ENCODE peak calls at places on chromosomes 12 and 14, in four cellular contexts. Y is MM.1S, B is AG04449, P is AG09319. Z is an unnamed sample.

GRCh38 chr14:99426265-99426664 is 54.4 kb downstream of the SETD3 start:
- DNase-seq in Y (no peak), B (no peak), P (no peak), Z (no peak)

GRCh38 chr14:36818794-36819384 is 157.2 kb downstream of the PAX9 start:
- DNase-seq in Y (no peak), B (no peak), P (no peak), Z (no peak)

GRCh38 chr14:89270439-89271227 is 146.4 kb downstream of the FOXN3 start:
- DNase-seq in Y (no peak), B (no peak), P (no peak), Z (no peak)

GRCh38 chr12:40099423-40099853 is 6.4 kb downstream of the SLC2A13 start:
- DNase-seq in Y (no peak), B (no peak), P (no peak), Z (no peak)

GRCh38 chr14:41873379-41874034 is 266.8 kb downstream of the LRFN5 start:
- DNase-seq in Y (no peak), B (peak), P (no peak), Z (no peak)

GRCh38 chr12:7868391-7868790 is 4.3 kb downstream of the SLC2A14 start:
- DNase-seq in Y (no peak), B (no peak), P (no peak), Z (no peak)

GRCh38 chr14:88998027-88998426 is 173.6 kb downstream of the TTC8 start:
- DNase-seq in Y (no peak), B (no peak), P (no peak), Z (no peak)

GRCh38 chr12:104998423-104999346 is 12.6 kb downstream of the NOPCHAP1 start:
- DNase-seq in Y (peak), B (no peak), P (no peak), Z (no peak)

GRCh38 chr12:90653051-90653450 is 301.9 kb downstream of the CCER1 start:
- DNase-seq in Y (no peak), B (peak), P (no peak), Z (no peak)

GRCh38 chr14:50038398-50039119 is 77.8 kb downstream of the VCPKMT start:
- DNase-seq in Y (no peak), B (peak), P (peak), Z (no peak)

GRCh38 chr12:93634416-93634815 is 42.8 kb upstream of the CRADD start:
- DNase-seq in Y (no peak), B (no peak), P (no peak), Z (no peak)

GRCh38 chr12:113485330-113485729 is 13.7 kb upstream of the LHX5 start:
- DNase-seq in Y (no peak), B (no peak), P (no peak), Z (no peak)

GRCh38 chr12:27542628-27543027 is 18.6 kb downstream of the PPFIBP1 start:
- DNase-seq in Y (no peak), B (peak), P (no peak), Z (no peak)

GRCh38 chr12:66423290-66423689 is 121.0 kb downstream of the HELB start:
- DNase-seq in Y (no peak), B (no peak), P (no peak), Z (no peak)

GRCh38 chr14:102277874-102278630 is 26.9 kb downstream of the MOK start:
- DNase-seq in Y (no peak), B (no peak), P (no peak), Z (no peak)

GRCh38 chr12:127363392-127363791 is 903.6 kb upstream of the TMEM132C start:
- DNase-seq in Y (peak), B (no peak), P (no peak), Z (no peak)

GRCh38 chr14:21528381-21529348 is 2.5 kb upstream of the SALL2 start:
- DNase-seq in Y (no peak), B (no peak), P (no peak), Z (no peak)

GRCh38 chr14:73250317-73250713 is 13.0 kb downstream of the PAPLN start:
- DNase-seq in Y (no peak), B (no peak), P (no peak), Z (no peak)

GRCh38 chr14:81200041-81200440 is 20.7 kb downstream of the GTF2A1 start:
- DNase-seq in Y (peak), B (no peak), P (no peak), Z (no peak)

GRCh38 chr12:79300199-79300568 is 390.6 kb downstream of the PAWR start:
- DNase-seq in Y (no peak), B (no peak), P (no peak), Z (no peak)

GRCh38 chr12:51189790-51190355 is 16.9 kb upstream of the TFCP2 start:
- DNase-seq in Y (no peak), B (no peak), P (no peak), Z (no peak)

GRCh38 chr12:77500124-77500523 is 330.6 kb upstream of the NAV3 start:
- DNase-seq in Y (no peak), B (no peak), P (no peak), Z (no peak)

GRCh38 chr12:6047249-6048227 is 76.9 kb downstream of the VWF start:
- DNase-seq in Y (no peak), B (peak), P (no peak), Z (no peak)

GRCh38 chr12:6052206-6052939 is 72.1 kb downstream of the VWF start:
- DNase-seq in Y (no peak), B (no peak), P (no peak), Z (no peak)

GRCh38 chr12:6049587-6049986 is 74.9 kb downstream of the VWF start:
- DNase-seq in Y (no peak), B (no peak), P (no peak), Z (no peak)

GRCh38 chr12:6052940-6053329 is 71.5 kb downstream of the VWF start:
- DNase-seq in Y (no peak), B (no peak), P (no peak), Z (no peak)

GRCh38 chr12:6049992-6050391 is 74.5 kb downstream of the VWF start:
- DNase-seq in Y (no peak), B (no peak), P (no peak), Z (no peak)
- TF ChIP-seq CTCF in Y (no peak), B (no peak), P (no peak), Z (no peak)

GRCh38 chr12:95820096-95820703 is 29.6 kb upstream of the NTN4 start:
- DNase-seq in Y (no peak), B (no peak), P (no peak), Z (no peak)
- TF ChIP-seq CTCF in Y (peak), B (peak), P (peak), Z (peak)

GRCh38 chr12:123744836-123745235 is 17.3 kb upstream of the DNAH10 start:
- DNase-seq in Y (no peak), B (no peak), P (no peak), Z (no peak)
- TF ChIP-seq CTCF in Y (no peak), B (no peak), P (no peak), Z (no peak)

GRCh38 chr14:91569301-91569700 is 59.2 kb upstream of the PPP4R3A start:
- DNase-seq in Y (no peak), B (no peak), P (no peak), Z (no peak)
- TF ChIP-seq CTCF in Y (no peak), B (no peak), P (no peak), Z (no peak)

DNA sequence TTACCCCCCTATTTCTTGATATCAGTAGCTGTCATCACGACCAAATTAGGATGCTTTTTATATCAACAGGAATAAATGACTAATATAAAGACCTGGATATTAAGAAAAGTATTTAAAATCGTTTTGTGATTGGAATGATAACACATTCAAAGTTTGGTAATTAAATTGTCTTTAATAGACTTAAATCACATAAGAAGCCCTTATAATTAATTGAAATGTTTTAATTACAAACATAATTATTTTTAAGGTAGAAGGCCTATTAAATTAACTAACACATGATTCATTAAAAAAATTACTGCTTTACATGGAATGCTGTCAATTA is 412.4 kb downstream of the FUT8 start:
- DNase-seq in Y (no peak), B (no peak), P (no peak), Z (no peak)
- TF ChIP-seq CTCF in Y (no peak), B (no peak), P (no peak), Z (no peak)

GRCh38 chr14:104937161-104937560 is 12.5 kb downstream of the PLD4 start:
- DNase-seq in Y (no peak), B (no peak), P (no peak), Z (no peak)

GRCh38 chr14:104937694-104938365 is 13.2 kb downstream of the PLD4 start:
- DNase-seq in Y (no peak), B (no peak), P (no peak), Z (no peak)

GRCh38 chr14:104935955-104936354 is 11.3 kb downstream of the PLD4 start:
- DNase-seq in Y (no peak), B (no peak), P (no peak), Z (no peak)

GRCh38 chr14:104935026-104935650 is 10.5 kb downstream of the PLD4 start:
- DNase-seq in Y (no peak), B (no peak), P (no peak), Z (no peak)

GRCh38 chr14:104936361-104937155 is 11.9 kb downstream of the PLD4 start:
- DNase-seq in Y (no peak), B (no peak), P (no peak), Z (no peak)
- TF ChIP-seq CTCF in Y (no peak), B (no peak), P (no peak), Z (no peak)

DNA sequence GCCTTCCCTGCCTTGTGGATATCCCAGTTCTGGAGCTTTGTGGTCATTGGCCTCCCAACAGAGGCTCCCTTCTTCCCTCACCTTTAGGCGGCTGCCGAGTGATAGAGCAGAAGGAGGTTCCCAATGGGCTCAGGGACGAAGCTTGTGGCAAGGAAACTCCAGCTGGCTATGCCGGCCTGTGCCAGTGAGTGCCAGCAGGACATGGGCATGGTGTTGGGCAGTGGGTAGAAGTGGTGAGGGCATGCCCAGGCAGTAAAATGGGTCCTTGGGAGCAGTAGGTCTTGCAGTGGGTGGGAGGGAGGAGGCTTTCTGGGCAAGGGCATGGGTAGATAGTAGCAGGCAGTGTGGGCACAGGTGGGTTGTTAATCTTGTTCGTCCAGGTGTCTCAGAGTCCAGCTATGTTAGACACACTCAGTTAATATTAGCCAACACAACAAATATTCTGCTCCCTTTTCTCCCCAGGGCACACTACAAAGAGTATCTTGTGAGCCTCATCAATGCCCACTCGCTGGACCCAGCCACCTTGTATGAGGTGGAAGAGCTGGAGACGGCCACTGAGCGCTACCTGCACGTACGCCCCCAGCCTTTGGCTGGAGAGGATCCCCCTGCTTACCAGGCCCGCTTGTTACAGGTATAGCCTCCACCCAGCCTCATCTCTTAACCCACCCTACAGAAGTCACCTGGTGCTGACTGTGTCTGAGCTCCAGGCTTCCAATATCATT is 1.1 kb upstream of the IRF9 start:
- DNase-seq in Y (no peak), B (no peak), P (no peak), Z (no peak)
- TF ChIP-seq CTCF in Y (no peak), B (no peak), P (no peak), Z (no peak)

Z was measured in osteocyte.